ENCODE peak calls at places on chromosomes 7 and 10, in five cellular contexts. F, H, A, N and J are unnamed samples.

GRCh38 chr7:147276783-147277370 is 1160.3 kb downstream of the CNTNAP2 start:
- DNase-seq in N (no peak), F (no peak), A (no peak), H (no peak), J (no peak)

GRCh38 chr7:141102436-141102835 is 28.6 kb downstream of the TMEM178B start:
- DNase-seq in F (no peak), N (no peak), H (no peak), A (peak), J (no peak)

GRCh38 chr10:102831322-102832071 is 5.7 kb downstream of the CYP17A1 start:
- DNase-seq in F (no peak), H (peak), A (no peak), N (no peak), J (no peak)

GRCh38 chr7:66055321-66055956 is 20.2 kb upstream of the ASL start:
- DNase-seq in A (no peak), F (no peak), H (peak), N (no peak), J (no peak)

GRCh38 chr7:132904209-132904608 is 177.7 kb downstream of the CHCHD3 start:
- DNase-seq in A (no peak), N (no peak), F (no peak), H (no peak), J (no peak)

GRCh38 chr10:104267721-104268690 is 978 bp upstream of the GSTO2 start:
- DNase-seq in H (peak), N (no peak), F (peak), A (no peak), J (no peak)

GRCh38 chr7:107933386-107934013 is 42.5 kb downstream of the DLD start:
- DNase-seq in N (no peak), F (no peak), H (no peak), A (no peak), J (no peak)

GRCh38 chr7:78620931-78621330 is 822.4 kb downstream of the PHTF2 start:
- DNase-seq in H (peak), A (no peak), F (no peak), N (no peak), J (no peak)

GRCh38 chr10:44393051-44393630 is 8.2 kb upstream of the CXCL12 start:
- DNase-seq in F (peak), A (no peak), N (no peak), H (no peak), J (no peak)

GRCh38 chr7:98418636-98419315 is 17.9 kb upstream of the BAIAP2L1 start:
- DNase-seq in F (peak), N (peak), H (peak), A (no peak), J (peak)

GRCh38 chr10:60235001-60235400 is 154.7 kb downstream of the ANK3 start:
- DNase-seq in A (peak), N (no peak), F (no peak), H (peak), J (no peak)

GRCh38 chr10:33332183-33333031 is 2.1 kb downstream of the NRP1 start:
- DNase-seq in F (no peak), A (no peak), H (peak), N (no peak), J (no peak)

GRCh38 chr7:47350425-47350824 is 231.5 kb downstream of the TNS3 start:
- DNase-seq in N (no peak), A (no peak), F (no peak), H (no peak), J (no peak)

GRCh38 chr7:116447436-116447835 is 52.1 kb upstream of the CAV2 start:
- DNase-seq in H (no peak), F (no peak), A (no peak), N (no peak), J (no peak)

GRCh38 chr7:157193274-157193673 is 54.5 kb downstream of the UBE3C start:
- DNase-seq in N (no peak), H (no peak), F (no peak), A (no peak), J (no peak)

GRCh38 chr7:49166441-49166840 is 242.1 kb downstream of the CDC14C start:
- DNase-seq in F (no peak), H (no peak), A (no peak), N (no peak), J (no peak)